ENCODE peak calls at places on chromosomes 11 and 22, in five cellular contexts. One of them, this sample, is unnamed.

GRCh38 chr11:36296925-36297604 is 977 bp downstream of the PRR5L start:
- DNase-seq in mammary epithelial cell: no peak
- DNase-seq in GM04503: peak
- DNase-seq in astrocyte of the spinal cord: peak
- DNase-seq in A172: no peak
- DNase-seq in this sample: no peak

GRCh38 chr11:87628161-87628560 is 547.1 kb downstream of the RAB38 start:
- DNase-seq in mammary epithelial cell: no peak
- DNase-seq in GM04503: no peak
- DNase-seq in astrocyte of the spinal cord: no peak
- DNase-seq in A172: no peak
- DNase-seq in this sample: no peak

GRCh38 chr11:109401532-109401931 is 20.5 kb upstream of the C11orf87 start:
- DNase-seq in mammary epithelial cell: no peak
- DNase-seq in GM04503: peak
- DNase-seq in astrocyte of the spinal cord: no peak
- DNase-seq in A172: no peak
- DNase-seq in this sample: no peak

GRCh38 chr11:36073411-36074203 is 129.7 kb downstream of the LDLRAD3 start:
- DNase-seq in mammary epithelial cell: peak
- DNase-seq in GM04503: peak
- DNase-seq in astrocyte of the spinal cord: peak
- DNase-seq in A172: peak
- DNase-seq in this sample: peak

GRCh38 chr22:48941903-48942625 is 885.6 kb downstream of the BRD1 start:
- DNase-seq in mammary epithelial cell: no peak
- DNase-seq in GM04503: no peak
- DNase-seq in astrocyte of the spinal cord: no peak
- DNase-seq in A172: no peak
- DNase-seq in this sample: no peak

GRCh38 chr11:29184939-29185890 is 831.6 kb downstream of the KCNA4 start:
- DNase-seq in mammary epithelial cell: peak
- DNase-seq in GM04503: peak
- DNase-seq in astrocyte of the spinal cord: peak
- DNase-seq in A172: peak
- DNase-seq in this sample: peak

GRCh38 chr11:209275-210121 is 2.0 kb downstream of the RIC8A start:
- DNase-seq in mammary epithelial cell: peak
- DNase-seq in GM04503: no peak
- DNase-seq in astrocyte of the spinal cord: no peak
- DNase-seq in A172: no peak
- DNase-seq in this sample: peak

GRCh38 chr11:96234866-96235441 is 108.0 kb downstream of the MAML2 start:
- DNase-seq in mammary epithelial cell: no peak
- DNase-seq in GM04503: peak
- DNase-seq in astrocyte of the spinal cord: no peak
- DNase-seq in A172: peak
- DNase-seq in this sample: no peak

GRCh38 chr11:27281740-27282139 is 81.3 kb downstream of the CCDC34 start:
- DNase-seq in mammary epithelial cell: no peak
- DNase-seq in GM04503: no peak
- DNase-seq in astrocyte of the spinal cord: no peak
- DNase-seq in A172: peak
- DNase-seq in this sample: no peak

This sample was measured in LHCN-M2.